ENCODE peak calls at places on chromosomes 3 and 15, in ten cellular contexts. One of them, this sample, is unnamed.

GRCh38 chr3:143301502-143301901 is 181.9 kb downstream of the CHST2 start:
- DNase-seq in NCI-H446 treated with DMSO at 0.1 percent for 48 hours: no peak
- DNase-seq in EL: no peak
- DNase-seq in putamen: no peak
- DNase-seq in WTC11: no peak
- DNase-seq in GM03348: no peak
- DNase-seq in psoas muscle: no peak
- DNase-seq in islet precursor cell: no peak
- DNase-seq in kidney: no peak
- DNase-seq in AG08396: no peak
- DNase-seq in this sample: no peak

GRCh38 chr3:13260259-13261103 is 159.6 kb downstream of the NUP210 start:
- DNase-seq in NCI-H446 treated with DMSO at 0.1 percent for 48 hours: no peak
- DNase-seq in EL: no peak
- DNase-seq in putamen: no peak
- DNase-seq in WTC11: no peak
- DNase-seq in GM03348: no peak
- DNase-seq in psoas muscle: no peak
- DNase-seq in islet precursor cell: no peak
- DNase-seq in kidney: no peak
- DNase-seq in AG08396: no peak
- DNase-seq in this sample: no peak

GRCh38 chr3:117170112-117170511 is 460.5 kb downstream of the TUSC7 start:
- DNase-seq in NCI-H446 treated with DMSO at 0.1 percent for 48 hours: no peak
- DNase-seq in EL: no peak
- DNase-seq in putamen: no peak
- DNase-seq in WTC11: no peak
- DNase-seq in GM03348: no peak
- DNase-seq in psoas muscle: no peak
- DNase-seq in islet precursor cell: no peak
- DNase-seq in kidney: no peak
- DNase-seq in AG08396: no peak
- DNase-seq in this sample: no peak

GRCh38 chr15:75042730-75043508 is 19.5 kb downstream of the PPCDC start:
- DNase-seq in NCI-H446 treated with DMSO at 0.1 percent for 48 hours: no peak
- DNase-seq in EL: peak; percentile 39
- DNase-seq in putamen: peak; percentile 39
- DNase-seq in WTC11: peak; percentile 66
- DNase-seq in GM03348: peak; percentile 24
- DNase-seq in psoas muscle: peak; percentile 78
- DNase-seq in islet precursor cell: peak; percentile 70
- DNase-seq in kidney: peak; percentile 94
- DNase-seq in AG08396: no peak
- DNase-seq in this sample: peak; percentile 38

GRCh38 chr15:74336061-74337005 is 31.1 kb downstream of the CYP11A1 start:
- DNase-seq in NCI-H446 treated with DMSO at 0.1 percent for 48 hours: no peak
- DNase-seq in EL: peak; percentile 30
- DNase-seq in putamen: no peak
- DNase-seq in WTC11: no peak
- DNase-seq in GM03348: no peak
- DNase-seq in psoas muscle: no peak
- DNase-seq in islet precursor cell: no peak
- DNase-seq in kidney: peak; percentile 35
- DNase-seq in AG08396: no peak
- DNase-seq in this sample: no peak

GRCh38 chr15:71107501-71107815 is 7.8 kb upstream of the THSD4 start:
- DNase-seq in NCI-H446 treated with DMSO at 0.1 percent for 48 hours: no peak
- DNase-seq in EL: no peak
- DNase-seq in putamen: no peak
- DNase-seq in WTC11: no peak
- DNase-seq in GM03348: no peak
- DNase-seq in psoas muscle: no peak
- DNase-seq in islet precursor cell: no peak
- DNase-seq in kidney: no peak
- DNase-seq in AG08396: no peak
- DNase-seq in this sample: no peak

GRCh38 chr15:96838088-96838487 is 507.6 kb downstream of the NR2F2 start:
- DNase-seq in NCI-H446 treated with DMSO at 0.1 percent for 48 hours: no peak
- DNase-seq in EL: peak; percentile 45
- DNase-seq in putamen: no peak
- DNase-seq in WTC11: no peak
- DNase-seq in GM03348: no peak
- DNase-seq in psoas muscle: no peak
- DNase-seq in islet precursor cell: no peak
- DNase-seq in kidney: no peak
- DNase-seq in AG08396: no peak
- DNase-seq in this sample: no peak

GRCh38 chr3:31039145-31039544 is 144.7 kb upstream of the GADL1 start:
- DNase-seq in NCI-H446 treated with DMSO at 0.1 percent for 48 hours: no peak
- DNase-seq in EL: no peak
- DNase-seq in putamen: no peak
- DNase-seq in WTC11: no peak
- DNase-seq in GM03348: no peak
- DNase-seq in psoas muscle: no peak
- DNase-seq in islet precursor cell: peak; percentile 60
- DNase-seq in kidney: no peak
- DNase-seq in AG08396: no peak
- DNase-seq in this sample: no peak

GRCh38 chr3:193730498-193730897 is 137.5 kb downstream of the OPA1 start:
- DNase-seq in NCI-H446 treated with DMSO at 0.1 percent for 48 hours: no peak
- DNase-seq in EL: no peak
- DNase-seq in putamen: no peak
- DNase-seq in WTC11: no peak
- DNase-seq in GM03348: no peak
- DNase-seq in psoas muscle: no peak
- DNase-seq in islet precursor cell: no peak
- DNase-seq in kidney: no peak
- DNase-seq in AG08396: no peak
- DNase-seq in this sample: no peak

GRCh38 chr3:50453907-50454306 is 49.5 kb downstream of the CACNA2D2 start:
- DNase-seq in NCI-H446 treated with DMSO at 0.1 percent for 48 hours: no peak
- DNase-seq in EL: no peak
- DNase-seq in putamen: no peak
- DNase-seq in WTC11: peak; percentile 30
- DNase-seq in GM03348: no peak
- DNase-seq in psoas muscle: no peak
- DNase-seq in islet precursor cell: no peak
- DNase-seq in kidney: no peak
- DNase-seq in AG08396: no peak
- DNase-seq in this sample: no peak

GRCh38 chr15:70100495-70101331 is 3.0 kb upstream of the TLE3 start:
- DNase-seq in NCI-H446 treated with DMSO at 0.1 percent for 48 hours: peak; percentile 66
- DNase-seq in EL: peak; percentile 30
- DNase-seq in putamen: no peak
- DNase-seq in WTC11: peak; percentile 45
- DNase-seq in GM03348: peak; percentile 40
- DNase-seq in psoas muscle: peak; percentile 60
- DNase-seq in islet precursor cell: peak; percentile 90
- DNase-seq in kidney: peak; percentile 90
- DNase-seq in AG08396: no peak
- DNase-seq in this sample: no peak

GRCh38 chr3:14890470-14890869 is 56.9 kb upstream of the NR2C2 start:
- DNase-seq in NCI-H446 treated with DMSO at 0.1 percent for 48 hours: no peak
- DNase-seq in EL: no peak
- DNase-seq in putamen: no peak
- DNase-seq in WTC11: no peak
- DNase-seq in GM03348: no peak
- DNase-seq in psoas muscle: no peak
- DNase-seq in islet precursor cell: no peak
- DNase-seq in kidney: no peak
- DNase-seq in AG08396: no peak
- DNase-seq in this sample: no peak

GRCh38 chr3:99578339-99578970 is 59.9 kb upstream of the COL8A1 start:
- DNase-seq in NCI-H446 treated with DMSO at 0.1 percent for 48 hours: no peak
- DNase-seq in EL: peak; percentile 18
- DNase-seq in putamen: no peak
- DNase-seq in WTC11: no peak
- DNase-seq in GM03348: no peak
- DNase-seq in psoas muscle: no peak
- DNase-seq in islet precursor cell: no peak
- DNase-seq in kidney: no peak
- DNase-seq in AG08396: no peak
- DNase-seq in this sample: no peak

GRCh38 chr3:181717505-181717904 is 5.8 kb downstream of the SOX2 start:
- DNase-seq in NCI-H446 treated with DMSO at 0.1 percent for 48 hours: no peak
- DNase-seq in EL: no peak
- DNase-seq in putamen: no peak
- DNase-seq in WTC11: no peak
- DNase-seq in GM03348: no peak
- DNase-seq in psoas muscle: no peak
- DNase-seq in islet precursor cell: no peak
- DNase-seq in kidney: no peak
- DNase-seq in AG08396: no peak
- DNase-seq in this sample: no peak

GRCh38 chr15:40928975-40929729 is at the start of gene DLL4:
- DNase-seq in NCI-H446 treated with DMSO at 0.1 percent for 48 hours: no peak
- DNase-seq in EL: peak; percentile 71
- DNase-seq in putamen: no peak
- DNase-seq in WTC11: peak; percentile 84
- DNase-seq in GM03348: no peak
- DNase-seq in psoas muscle: peak; percentile 56
- DNase-seq in islet precursor cell: peak; percentile 90
- DNase-seq in kidney: peak; percentile 90
- DNase-seq in AG08396: peak; percentile 92
- DNase-seq in this sample: no peak